ENCODE peak calls at places on chromosome 20, in five cellular contexts. One of them, this sample, is unnamed.
A peak's percentile ranks its signal among the peaks of the same experiment; 100 is the strongest.

GRCh38 chr20:39004508-39004907 is 42.4 kb downstream of the DHX35 start:
- DNase-seq in astrocyte of the spinal cord: no peak
- DNase-seq in T follicular helper cell: peak; percentile 35
- DNase-seq in lung: no peak
- DNase-seq in activated CD4-positive, CD25-positive, alpha-beta regulatory T cell treated with anti-CD3 and anti-CD28 coated beads, Interleukin-2, amount 50 U/mL, for 72 hours: no peak
- DNase-seq in this sample: no peak

GRCh38 chr20:48025061-48025515 is 239.8 kb upstream of the SULF2 start:
- DNase-seq in activated CD4-positive, CD25-positive, alpha-beta regulatory T cell treated with anti-CD3 and anti-CD28 coated beads, Interleukin-2, amount 50 U/mL, for 72 hours: no peak
- DNase-seq in lung: no peak
- DNase-seq in astrocyte of the spinal cord: peak; percentile 70
- DNase-seq in T follicular helper cell: no peak
- DNase-seq in this sample: no peak

GRCh38 chr20:34445177-34446065 is 70.8 kb upstream of the DYNLRB1 start:
- DNase-seq in activated CD4-positive, CD25-positive, alpha-beta regulatory T cell treated with anti-CD3 and anti-CD28 coated beads, Interleukin-2, amount 50 U/mL, for 72 hours: no peak
- DNase-seq in astrocyte of the spinal cord: no peak
- DNase-seq in T follicular helper cell: no peak
- DNase-seq in lung: no peak
- DNase-seq in this sample: no peak

GRCh38 chr20:5859611-5860010 is 90.7 kb downstream of the TRMT6 start:
- DNase-seq in T follicular helper cell: no peak
- DNase-seq in activated CD4-positive, CD25-positive, alpha-beta regulatory T cell treated with anti-CD3 and anti-CD28 coated beads, Interleukin-2, amount 50 U/mL, for 72 hours: no peak
- DNase-seq in lung: no peak
- DNase-seq in astrocyte of the spinal cord: no peak
- DNase-seq in this sample: no peak

GRCh38 chr20:50317644-50318043 is 127.0 kb downstream of the CEBPB start:
- DNase-seq in activated CD4-positive, CD25-positive, alpha-beta regulatory T cell treated with anti-CD3 and anti-CD28 coated beads, Interleukin-2, amount 50 U/mL, for 72 hours: no peak
- DNase-seq in astrocyte of the spinal cord: no peak
- DNase-seq in T follicular helper cell: no peak
- DNase-seq in lung: no peak
- DNase-seq in this sample: no peak

GRCh38 chr20:11274137-11274536 is 600.3 kb upstream of the JAG1 start:
- DNase-seq in T follicular helper cell: no peak
- DNase-seq in astrocyte of the spinal cord: peak; percentile 67
- DNase-seq in activated CD4-positive, CD25-positive, alpha-beta regulatory T cell treated with anti-CD3 and anti-CD28 coated beads, Interleukin-2, amount 50 U/mL, for 72 hours: no peak
- DNase-seq in lung: no peak
- DNase-seq in this sample: no peak

GRCh38 chr20:44967207-44967807 is 995 bp downstream of the STK4 start:
- DNase-seq in activated CD4-positive, CD25-positive, alpha-beta regulatory T cell treated with anti-CD3 and anti-CD28 coated beads, Interleukin-2, amount 50 U/mL, for 72 hours: no peak
- DNase-seq in astrocyte of the spinal cord: no peak
- DNase-seq in T follicular helper cell: peak; percentile 33
- DNase-seq in lung: no peak
- DNase-seq in this sample: no peak

GRCh38 chr20:52240802-52241201 is 49.2 kb upstream of the ZFP64 start:
- DNase-seq in astrocyte of the spinal cord: no peak
- DNase-seq in activated CD4-positive, CD25-positive, alpha-beta regulatory T cell treated with anti-CD3 and anti-CD28 coated beads, Interleukin-2, amount 50 U/mL, for 72 hours: no peak
- DNase-seq in T follicular helper cell: no peak
- DNase-seq in lung: no peak
- DNase-seq in this sample: peak; percentile 2

GRCh38 chr20:63309261-63310071 is 16.5 kb downstream of the COL20A1 start:
- DNase-seq in lung: no peak
- DNase-seq in astrocyte of the spinal cord: peak; percentile 10
- DNase-seq in activated CD4-positive, CD25-positive, alpha-beta regulatory T cell treated with anti-CD3 and anti-CD28 coated beads, Interleukin-2, amount 50 U/mL, for 72 hours: no peak
- DNase-seq in T follicular helper cell: no peak
- DNase-seq in this sample: no peak

GRCh38 chr20:19449051-19449450 is 236.6 kb downstream of the SLC24A3 start:
- DNase-seq in T follicular helper cell: no peak
- DNase-seq in lung: no peak
- DNase-seq in astrocyte of the spinal cord: no peak
- DNase-seq in activated CD4-positive, CD25-positive, alpha-beta regulatory T cell treated with anti-CD3 and anti-CD28 coated beads, Interleukin-2, amount 50 U/mL, for 72 hours: no peak
- DNase-seq in this sample: no peak

GRCh38 chr20:35821807-35822242 is 50.0 kb downstream of the PHF20 start:
- DNase-seq in astrocyte of the spinal cord: peak; percentile 64
- DNase-seq in lung: no peak
- DNase-seq in activated CD4-positive, CD25-positive, alpha-beta regulatory T cell treated with anti-CD3 and anti-CD28 coated beads, Interleukin-2, amount 50 U/mL, for 72 hours: no peak
- DNase-seq in T follicular helper cell: no peak
- DNase-seq in this sample: no peak

GRCh38 chr20:25378884-25379733 is 11.5 kb downstream of the ABHD12 start:
- DNase-seq in activated CD4-positive, CD25-positive, alpha-beta regulatory T cell treated with anti-CD3 and anti-CD28 coated beads, Interleukin-2, amount 50 U/mL, for 72 hours: no peak
- DNase-seq in astrocyte of the spinal cord: no peak
- DNase-seq in lung: no peak
- DNase-seq in T follicular helper cell: no peak
- DNase-seq in this sample: no peak

GRCh38 chr20:11013801-11014200 is 340.0 kb upstream of the JAG1 start:
- DNase-seq in T follicular helper cell: no peak
- DNase-seq in lung: no peak
- DNase-seq in activated CD4-positive, CD25-positive, alpha-beta regulatory T cell treated with anti-CD3 and anti-CD28 coated beads, Interleukin-2, amount 50 U/mL, for 72 hours: no peak
- DNase-seq in astrocyte of the spinal cord: no peak
- DNase-seq in this sample: no peak

GRCh38 chr20:58045156-58045555 is 183.3 kb downstream of the ANKRD60 start:
- DNase-seq in T follicular helper cell: no peak
- DNase-seq in astrocyte of the spinal cord: no peak
- DNase-seq in lung: peak; percentile 28
- DNase-seq in activated CD4-positive, CD25-positive, alpha-beta regulatory T cell treated with anti-CD3 and anti-CD28 coated beads, Interleukin-2, amount 50 U/mL, for 72 hours: no peak
- DNase-seq in this sample: no peak

GRCh38 chr20:5710551-5710950 is 39.6 kb upstream of the SHLD1 start:
- DNase-seq in T follicular helper cell: no peak
- DNase-seq in activated CD4-positive, CD25-positive, alpha-beta regulatory T cell treated with anti-CD3 and anti-CD28 coated beads, Interleukin-2, amount 50 U/mL, for 72 hours: no peak
- DNase-seq in lung: no peak
- DNase-seq in astrocyte of the spinal cord: no peak
- DNase-seq in this sample: no peak

GRCh38 chr20:36754656-36755222 is 8.8 kb upstream of the NDRG3 start:
- DNase-seq in T follicular helper cell: peak; percentile 30
- DNase-seq in astrocyte of the spinal cord: peak; percentile 74
- DNase-seq in activated CD4-positive, CD25-positive, alpha-beta regulatory T cell treated with anti-CD3 and anti-CD28 coated beads, Interleukin-2, amount 50 U/mL, for 72 hours: no peak
- DNase-seq in lung: peak; percentile 50
- DNase-seq in this sample: no peak

GRCh38 chr20:37519508-37520416 is 1.3 kb upstream of the NNAT start:
- DNase-seq in activated CD4-positive, CD25-positive, alpha-beta regulatory T cell treated with anti-CD3 and anti-CD28 coated beads, Interleukin-2, amount 50 U/mL, for 72 hours: no peak
- DNase-seq in lung: no peak
- DNase-seq in astrocyte of the spinal cord: peak; percentile 42
- DNase-seq in T follicular helper cell: no peak
- DNase-seq in this sample: no peak